ENCODE peak calls at places on chromosomes 2 and 18, in ten cellular contexts. Z, T, A, D, Q, W, C, O, U and S are unnamed samples.

GRCh38 chr2:120707816-120708215 is 27.9 kb upstream of the GLI2 start:
- DNase-seq in O (peak; percentile 33), C (no peak), T (no peak), D (no peak), U (no peak), W (no peak), A (no peak), Q (no peak), Z (no peak), S (no peak)

GRCh38 chr2:187581125-187581896 is 27.1 kb upstream of the TFPI start:
- DNase-seq in O (peak; percentile 36), W (no peak), Z (no peak), D (peak; percentile 31), T (no peak), C (peak; percentile 19), A (peak; percentile 71), U (peak; percentile 44), Q (no peak), S (peak; percentile 30)

GRCh38 chr18:21167641-21168372 is 56.2 kb upstream of the ROCK1 start:
- DNase-seq in C (no peak), O (no peak), Z (no peak), U (peak; percentile 100), W (no peak), Q (no peak), D (no peak), T (peak; percentile 99), A (peak; percentile 7), S (no peak)

GRCh38 chr2:13923823-13924222 is 708.7 kb upstream of the LRATD1 start:
- DNase-seq in A (no peak), D (no peak), Z (no peak), U (no peak), Q (no peak), T (no peak), W (no peak), C (no peak), O (no peak), S (no peak)

GRCh38 chr18:32126538-32126937 is 34.9 kb downstream of the RNF138 start:
- DNase-seq in T (no peak), Q (no peak), O (no peak), W (no peak), U (no peak), A (no peak), Z (no peak), D (no peak), C (no peak), S (no peak)

GRCh38 chr18:21489119-21489750 is 111.3 kb downstream of the ESCO1 start:
- DNase-seq in U (peak; percentile 74), D (peak; percentile 63), A (peak; percentile 70), Q (no peak), T (peak; percentile 25), O (peak; percentile 33), W (no peak), Z (no peak), C (no peak), S (peak; percentile 22)

GRCh38 chr18:46264255-46264654 is 160.1 kb downstream of the HAUS1 start:
- DNase-seq in A (peak; percentile 71), Q (no peak), Z (no peak), D (no peak), U (peak; percentile 11), T (no peak), C (no peak), O (peak; percentile 45), W (no peak), S (no peak)

GRCh38 chr2:96556441-96557330 is 20.1 kb downstream of the ARID5A start:
- DNase-seq in T (no peak), W (no peak), A (peak; percentile 79), D (no peak), Q (peak; percentile 53), Z (peak; percentile 29), C (no peak), O (peak; percentile 84), U (no peak), S (peak; percentile 94)

GRCh38 chr18:27602092-27602491 is 417.0 kb upstream of the CHST9 start:
- DNase-seq in T (no peak), D (no peak), A (no peak), W (no peak), Z (no peak), U (no peak), Q (no peak), C (no peak), O (no peak), S (no peak)

GRCh38 chr18:74288041-74288440 is 3.7 kb downstream of the CYB5A start:
- DNase-seq in W (no peak), D (no peak), Z (no peak), A (no peak), Q (no peak), C (no peak), U (no peak), O (no peak), T (no peak), S (no peak)

GRCh38 chr2:53944542-53944941 is 26.3 kb downstream of the PSME4 start:
- DNase-seq in U (no peak), C (no peak), Q (no peak), Z (no peak), T (no peak), O (no peak), D (no peak), W (no peak), A (no peak), S (no peak)

GRCh38 chr2:233125455-233126065 is 65.4 kb downstream of the INPP5D start:
- DNase-seq in U (no peak), A (no peak), C (no peak), Z (no peak), O (no peak), W (no peak), T (no peak), Q (no peak), D (no peak), S (no peak)

GRCh38 chr2:58686757-58687156 is 445.6 kb upstream of the FANCL start:
- DNase-seq in T (no peak), A (no peak), Q (no peak), W (no peak), O (no peak), C (no peak), D (no peak), U (no peak), Z (no peak), S (no peak)

GRCh38 chr18:6963452-6964097 is 154.0 kb downstream of the LAMA1 start:
- DNase-seq in C (no peak), W (no peak), Z (no peak), D (no peak), U (no peak), T (no peak), Q (no peak), A (peak; percentile 14), O (no peak), S (no peak)

GRCh38 chr2:44016282-44016681 is 20.5 kb upstream of the LRPPRC start:
- DNase-seq in U (no peak), O (no peak), Q (no peak), T (peak; percentile 7), C (no peak), Z (no peak), A (peak; percentile 82), D (no peak), W (no peak), S (no peak)

GRCh38 chr2:157932480-157933205 is 56.5 kb upstream of the ACVR1 start:
- DNase-seq in A (peak; percentile 69), Q (no peak), Z (no peak), U (peak; percentile 76), C (no peak), T (no peak), D (no peak), O (no peak), W (no peak), S (no peak)

GRCh38 chr2:8414946-8415869 is 266.6 kb upstream of the ID2 start:
- DNase-seq in C (no peak), Z (no peak), W (no peak), A (no peak), Q (no peak), D (no peak), U (no peak), O (no peak), T (no peak), S (no peak)

GRCh38 chr18:62566199-62566598 is 43.4 kb downstream of the ZCCHC2 start:
- DNase-seq in U (peak; percentile 47), O (no peak), W (no peak), Q (no peak), Z (no peak), A (no peak), D (peak; percentile 26), C (no peak), T (no peak), S (no peak)

GRCh38 chr2:112055833-112056625 is 960 bp downstream of the TMEM87B start:
- DNase-seq in T (peak; percentile 58), C (peak; percentile 89), O (peak; percentile 95), U (peak; percentile 58), Z (no peak), A (peak; percentile 76), W (peak; percentile 14), D (peak; percentile 30), Q (peak; percentile 5), S (peak; percentile 47)

GRCh38 chr2:40033781-40034180 is 254.7 kb upstream of the THUMPD2 start:
- DNase-seq in Z (no peak), T (no peak), D (no peak), C (no peak), U (no peak), A (no peak), O (no peak), Q (no peak), W (no peak), S (no peak)

GRCh38 chr2:7083580-7084509 is 166.6 kb downstream of the RNF144A start:
- DNase-seq in C (no peak), A (peak; percentile 37), Q (no peak), W (peak; percentile 45), O (peak; percentile 4), Z (no peak), D (peak; percentile 53), T (no peak), U (peak; percentile 4), S (peak; percentile 25)

GRCh38 chr18:54585743-54586142 is 5.3 kb upstream of the DYNAP start:
- DNase-seq in Q (no peak), T (no peak), Z (no peak), O (no peak), D (no peak), W (no peak), A (no peak), U (no peak), C (no peak), S (no peak)

GRCh38 chr2:43171789-43172188 is 54.6 kb downstream of the ZFP36L2 start:
- DNase-seq in C (no peak), T (no peak), Q (no peak), D (no peak), Z (no peak), W (no peak), U (no peak), A (peak; percentile 64), O (peak; percentile 20), S (no peak)